ENCODE peak calls at places on chromosomes 6 and 20, in four cellular contexts. K is upper lobe of right lung, N is ovary, U is cardiac muscle cell. I is an unnamed sample. For H3K27me3, the result is how much of the 10 kb centered on the place peaks cover.

GRCh38 chr6:80638222-80639055 is 532.0 kb downstream of the BCKDHB start:
- DNase-seq in U (peak), N (no peak), K (no peak), I (no peak)

GRCh38 chr20:48006036-48006833 is 221.0 kb upstream of the SULF2 start:
- DNase-seq in K (no peak), U (no peak), N (no peak), I (no peak)

GRCh38 chr20:23493172-23493772 is 2.4 kb downstream of the CST8 start:
- DNase-seq in K (no peak), U (no peak), N (no peak), I (no peak)

GRCh38 chr6:112214749-112215269 is 39.6 kb downstream of the LAMA4 start:
- DNase-seq in K (no peak), N (no peak), U (no peak), I (no peak)

GRCh38 chr20:41205313-41205712 is 68.0 kb downstream of the PLCG1 start:
- DNase-seq in N (no peak), K (no peak), U (no peak), I (peak)

GRCh38 chr6:167467282-167467681 is 142.4 kb downstream of the TTLL2 start:
- DNase-seq in N (no peak), U (no peak), K (no peak), I (no peak)

GRCh38 chr6:26136321-26136720 is 49.1 kb downstream of the HFE start:
- DNase-seq in K (no peak), N (no peak), U (no peak), I (no peak)

GRCh38 chr6:4369616-4370015 is 234.2 kb upstream of the ECI2 start:
- DNase-seq in N (no peak), K (no peak), U (no peak), I (no peak)

GRCh38 chr6:107079429-107079828 is 35.9 kb downstream of the BEND3 start:
- DNase-seq in K (no peak), N (no peak), U (no peak), I (no peak)

GRCh38 chr20:13800728-13801134 is 15.9 kb downstream of the NDUFAF5 start:
- DNase-seq in N (peak), K (peak), U (peak), I (peak)

GRCh38 chr6:151176941-151177760 is 62.6 kb upstream of the AKAP12 start:
- DNase-seq in U (no peak), N (no peak), K (no peak), I (no peak)

GRCh38 chr6:169370054-169370453 is 116.4 kb upstream of the THBS2 start:
- DNase-seq in U (no peak), N (no peak), K (peak), I (no peak)

GRCh38 chr6:100115702-100116101 is 121.7 kb upstream of the MCHR2 start:
- DNase-seq in K (no peak), N (no peak), U (no peak), I (no peak)

GRCh38 chr6:27532820-27533538 is 60.1 kb upstream of the ZNF184 start:
- DNase-seq in N (no peak), U (peak), K (no peak), I (no peak)

GRCh38 chr20:36969478-36970186 is 18.1 kb upstream of the SAMHD1 start:
- DNase-seq in K (no peak), N (no peak), U (no peak), I (no peak)

GRCh38 chr20:19588731-19589130 is 169.3 kb upstream of the RIN2 start:
- DNase-seq in U (no peak), N (peak), K (no peak), I (no peak)

GRCh38 chr6:79570129-79570801 is 33.0 kb upstream of the LCA5 start:
- DNase-seq in K (no peak), N (no peak), U (peak), I (peak)

GRCh38 chr6:79574636-79575035 is 37.4 kb upstream of the LCA5 start:
- DNase-seq in K (no peak), U (no peak), N (no peak), I (no peak)

DNA sequence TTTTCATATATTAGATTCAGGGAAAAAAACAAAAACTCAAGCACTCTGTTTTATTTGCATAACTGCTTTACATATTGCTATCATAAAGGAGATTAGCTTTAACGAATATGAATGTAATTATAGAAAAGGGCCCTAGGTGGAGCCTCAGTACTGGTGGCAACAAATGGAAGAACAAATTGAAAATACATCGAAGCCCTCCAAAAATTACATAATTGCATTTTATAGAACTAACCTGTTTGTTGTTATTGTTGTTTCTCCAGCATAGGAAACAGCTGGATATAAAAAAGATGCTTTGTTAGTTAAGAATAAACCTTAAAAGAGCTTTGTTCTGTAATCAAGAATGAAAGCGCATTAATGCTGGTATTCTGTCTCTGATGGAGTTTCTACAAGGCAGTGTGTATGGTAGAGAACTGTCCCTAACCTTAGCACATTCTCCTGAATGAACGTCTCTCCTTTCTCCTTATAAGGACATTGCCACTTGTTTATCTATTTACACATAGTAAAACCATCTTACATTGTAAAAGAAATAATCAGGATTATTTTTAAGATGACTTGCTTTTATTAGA is 33.7 kb upstream of the LCA5 start:
- DNase-seq in N (no peak), U (peak), K (no peak), I (no peak)
- H3K4me3 ChIP-seq in N (peak), U (no peak), K (peak), I (peak)

GRCh38 chr20:34732523-34732922 is 28.4 kb downstream of the TP53INP2 start:
- DNase-seq in N (no peak), K (no peak), U (no peak), I (no peak)
- H3K27me3 ChIP-seq in N (under half), K (under half), U (under half), I (under half)

DNA sequence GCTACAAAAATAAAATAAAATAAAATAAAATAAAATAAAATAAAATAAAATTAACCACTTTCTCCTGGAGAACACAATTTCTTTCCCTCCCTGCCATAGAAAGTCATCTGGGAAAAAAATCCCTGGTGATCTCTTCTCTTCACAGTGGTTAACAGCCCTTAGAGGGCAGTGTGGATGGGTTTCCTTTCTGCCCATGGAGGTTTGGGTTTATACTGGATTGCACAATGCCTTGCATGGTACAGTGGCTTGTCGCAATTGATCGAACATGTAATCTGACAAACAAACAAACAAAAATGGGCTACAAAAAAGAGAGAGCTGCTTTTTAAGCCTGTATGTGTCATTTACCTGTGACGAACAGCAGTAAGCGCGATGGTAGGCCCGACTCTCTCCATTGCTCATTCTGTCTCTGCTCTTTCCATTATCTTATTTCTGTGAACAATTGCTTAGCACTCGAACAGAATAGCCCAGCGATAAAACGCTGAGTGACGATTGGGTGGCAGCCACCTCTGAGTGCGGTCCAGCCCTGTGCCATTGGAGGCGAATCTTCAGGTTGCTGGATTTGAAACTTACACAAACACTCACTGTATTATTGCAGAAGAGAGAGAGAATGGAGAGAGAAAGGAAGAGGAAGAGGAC is 166.1 kb downstream of the CD83 start:
- DNase-seq in K (no peak), N (no peak), U (peak), I (no peak)
- TF ChIP-seq CTCF in K (peak), N (no peak), U (peak), I (no peak)

GRCh38 chr20:10502098-10502526 is 67.0 kb downstream of the SLX4IP start:
- DNase-seq in N (no peak), U (no peak), K (no peak), I (no peak)
- H3K4me3 ChIP-seq in N (no peak), U (no peak), K (no peak), I (no peak)

GRCh38 chr20:52346797-52347196 is 155.2 kb upstream of the ZFP64 start:
- DNase-seq in K (no peak), U (no peak), N (no peak), I (no peak)
- H3K27me3 ChIP-seq in K (under half), U (under half), N (under half), I (under half)

DNA sequence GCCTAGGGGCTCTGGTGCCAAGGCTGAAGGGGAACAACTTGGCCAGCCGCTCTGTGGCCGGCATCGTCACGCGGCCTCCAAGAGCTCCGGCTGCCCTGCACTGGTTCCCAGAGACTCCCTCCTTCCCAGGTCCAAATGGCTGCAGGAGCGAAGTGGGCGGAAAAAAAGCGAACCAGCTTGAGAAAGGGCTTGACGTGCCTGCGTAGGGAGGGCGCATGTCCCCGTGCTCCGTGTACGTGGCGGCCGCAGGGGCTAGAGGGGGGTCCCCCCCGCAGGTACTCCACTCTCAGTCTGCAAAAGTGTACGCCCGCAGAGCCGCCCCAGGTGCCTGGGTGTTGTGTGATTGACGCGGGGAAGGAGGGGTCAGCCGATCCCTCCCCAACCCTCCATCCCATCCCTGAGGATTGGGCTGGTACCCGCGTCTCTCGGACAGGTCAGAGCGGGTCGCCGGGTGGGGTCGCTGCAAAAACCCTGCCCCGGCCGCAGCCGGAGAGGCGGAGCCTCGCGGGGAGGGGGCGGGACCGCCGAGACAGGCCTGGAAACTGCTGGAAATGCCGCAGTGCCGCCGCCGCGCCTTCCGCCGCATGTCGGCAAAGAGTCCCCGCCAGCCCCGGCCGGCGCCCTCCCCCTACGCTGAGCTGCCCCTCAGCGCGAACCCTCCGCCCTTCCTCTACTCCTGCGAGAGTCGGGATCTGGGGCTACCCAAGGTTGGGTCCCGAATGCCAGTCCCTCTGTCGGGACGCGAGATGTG is 814 bp upstream of the HSP90AB1 start:
- DNase-seq in N (peak), K (peak), U (peak), I (peak)
- TF ChIP-seq CTCF in N (no peak), K (peak), U (no peak), I (peak)

I was measured in dorsolateral prefrontal cortex.